ENCODE peak calls at places on chromosomes 13 and 19, in nine cellular contexts. W is WTC11; Q is IMR-90; J is RWPE2; O is stimulated activated naive CD8-positive, alpha-beta T cell treated with anti-CD3 and anti-CD28 coated beads, Interleukin-15, Interleukin-2, amounts not matched to agents 100 U/mL and 50 U/mL, for 24 hours; D is effector CD4-positive, alpha-beta T cell; G is NCI-H510A treated with DMSO at 0.1 percent for 48 hours; E is endothelial cell of umbilical vein; M is activated gamma-delta T cell treated with anti-CD3 and anti-CD28 coated beads, Interleukin-2, amount 50 U/mL, for 16 hours. V is an unnamed sample.

GRCh38 chr19:6039541-6040225 is 61.7 kb upstream of the RANBP3 start:
- DNase-seq in W (no peak), Q (no peak), J (no peak), O (no peak), D (no peak), G (no peak), E (no peak), M (no peak), V (no peak)

GRCh38 chr13:52737900-52738299 is 1.7 kb downstream of the CNMD start:
- DNase-seq in W (no peak), Q (no peak), J (no peak), O (no peak), D (no peak), G (no peak), E (no peak), M (no peak), V (no peak)

GRCh38 chr13:75418997-75419396 is 63.0 kb downstream of the TBC1D4 start:
- DNase-seq in W (no peak), Q (peak; percentile 21), J (no peak), O (no peak), D (no peak), G (no peak), E (no peak), M (no peak), V (no peak)

GRCh38 chr13:91659583-91660415 is 261.4 kb downstream of the GPC5 start:
- DNase-seq in W (no peak), Q (no peak), J (no peak), O (no peak), D (no peak), G (peak; percentile 6), E (no peak), M (no peak), V (no peak)

GRCh38 chr19:34149873-34150272 is 22.4 kb upstream of the LSM14A start:
- DNase-seq in W (no peak), Q (no peak), J (no peak), O (no peak), D (no peak), G (no peak), E (no peak), M (no peak), V (no peak)

GRCh38 chr13:84208251-84208650 is 326.0 kb upstream of the SLITRK1 start:
- DNase-seq in W (no peak), Q (no peak), J (no peak), O (no peak), D (no peak), G (no peak), E (no peak), M (no peak), V (no peak)

GRCh38 chr19:38203197-38203596 is 20.8 kb downstream of the DPF1 start:
- DNase-seq in W (no peak), Q (no peak), J (no peak), O (no peak), D (no peak), G (no peak), E (no peak), M (no peak), V (no peak)

GRCh38 chr13:90696656-90697055 is 650.8 kb upstream of the MIR17HG start:
- DNase-seq in W (no peak), Q (peak; percentile 0), J (no peak), O (no peak), D (no peak), G (no peak), E (no peak), M (no peak), V (no peak)

GRCh38 chr19:19822148-19822429 is 539 bp upstream of the ZNF506 start:
- DNase-seq in W (no peak), Q (no peak), J (no peak), O (no peak), D (no peak), G (no peak), E (no peak), M (no peak), V (no peak)

GRCh38 chr13:39269411-39269810 is 231.2 kb downstream of the NHLRC3 start:
- DNase-seq in W (no peak), Q (no peak), J (no peak), O (no peak), D (no peak), G (no peak), E (no peak), M (no peak), V (no peak)

GRCh38 chr13:26025196-26025595 is 26.6 kb downstream of the SHISA2 start:
- DNase-seq in W (peak; percentile 45), Q (no peak), J (no peak), O (no peak), D (no peak), G (peak; percentile 19), E (no peak), M (no peak), V (no peak)

GRCh38 chr13:99617474-99618255 is 116.4 kb downstream of the TM9SF2 start:
- DNase-seq in W (peak; percentile 73), Q (peak; percentile 38), J (no peak), O (peak; percentile 18), D (no peak), G (peak; percentile 20), E (peak; percentile 29), M (no peak), V (no peak)

GRCh38 chr19:39415111-39416046 is 2.9 kb downstream of the PLEKHG2 start:
- DNase-seq in W (peak; percentile 72), Q (no peak), J (no peak), O (no peak), D (no peak), G (no peak), E (no peak), M (no peak), V (no peak)

GRCh38 chr19:53467138-53467502 is 413 bp upstream of the ZNF813 start:
- DNase-seq in W (peak; percentile 53), Q (no peak), J (no peak), O (no peak), D (no peak), G (no peak), E (no peak), M (no peak), V (no peak)